ENCODE peak calls at places on chromosomes 5 and 9, in seven cellular contexts. N, Q, J, W, S, D and U are unnamed samples. For H3K27me3 and H3K4me1, the result is how much of the 10 kb centered on the place peaks cover.

GRCh38 chr5:169519358-169519757 is 64.2 kb upstream of the SPDL1 start:
- DNase-seq in N (no peak), Q (no peak), D (no peak), J (no peak), W (no peak), S (no peak), U (no peak)

GRCh38 chr5:54792611-54793404 is 192.6 kb downstream of the ESM1 start:
- DNase-seq in Q (no peak), W (peak), N (no peak), S (no peak), D (no peak), J (no peak), U (no peak)

GRCh38 chr9:28329323-28329722 is 756.0 kb upstream of the C9orf72 start:
- DNase-seq in D (no peak), S (no peak), Q (no peak), N (no peak), W (no peak), J (no peak), U (no peak)

GRCh38 chr5:58259685-58260152 is 200.2 kb downstream of the PLK2 start:
- DNase-seq in W (peak), J (no peak), S (no peak), D (no peak), Q (no peak), N (no peak), U (peak)

GRCh38 chr9:16871358-16872151 is 1.1 kb upstream of the BNC2 start:
- DNase-seq in S (peak), W (peak), D (peak), N (peak), J (peak), Q (no peak), U (peak)

GRCh38 chr5:61332891-61333350 is 863 bp downstream of the ZSWIM6 start:
- DNase-seq in N (peak), S (peak), W (peak), Q (no peak), D (peak), J (peak), U (peak)

GRCh38 chr9:21696411-21696865 is 106.0 kb upstream of the MTAP start:
- DNase-seq in J (no peak), D (no peak), N (peak), W (peak), S (no peak), Q (no peak), U (no peak)

GRCh38 chr9:29830815-29831214 is 2257.5 kb upstream of the C9orf72 start:
- DNase-seq in W (peak), D (peak), J (no peak), Q (no peak), N (peak), S (no peak), U (no peak)

GRCh38 chr5:157971466-157972324 is 112.8 kb upstream of the CLINT1 start:
- DNase-seq in N (no peak), J (no peak), S (no peak), W (peak), Q (no peak), D (no peak), U (no peak)

GRCh38 chr5:34591723-34592122 is 64.4 kb upstream of the RAI14 start:
- DNase-seq in W (no peak), S (no peak), N (no peak), Q (no peak), J (no peak), D (no peak), U (no peak)

GRCh38 chr5:159198063-159199036 is 11.0 kb downstream of the RNF145 start:
- DNase-seq in J (no peak), N (no peak), D (no peak), Q (peak), W (no peak), S (no peak), U (no peak)

GRCh38 chr5:177369050-177369912 is 11.6 kb downstream of the RGS14 start:
- DNase-seq in Q (peak), S (no peak), W (peak), J (no peak), N (peak), D (no peak), U (peak)

GRCh38 chr5:113581388-113581787 is 67.9 kb downstream of the YTHDC2 start:
- DNase-seq in D (no peak), N (no peak), Q (no peak), S (no peak), W (peak), J (no peak), U (no peak)

GRCh38 chr9:99457406-99457805 is 235.3 kb downstream of the SEC61B start:
- DNase-seq in D (no peak), N (no peak), Q (no peak), J (no peak), W (no peak), S (no peak), U (no peak)

GRCh38 chr5:72138943-72139467 is 31.7 kb downstream of the MAP1B start:
- DNase-seq in D (no peak), S (no peak), J (no peak), N (no peak), W (peak), Q (no peak), U (peak)

GRCh38 chr5:113005454-113005853 is 28.9 kb downstream of the DCP2 start:
- DNase-seq in W (peak), S (no peak), D (no peak), Q (no peak), N (no peak), J (no peak), U (no peak)

DNA sequence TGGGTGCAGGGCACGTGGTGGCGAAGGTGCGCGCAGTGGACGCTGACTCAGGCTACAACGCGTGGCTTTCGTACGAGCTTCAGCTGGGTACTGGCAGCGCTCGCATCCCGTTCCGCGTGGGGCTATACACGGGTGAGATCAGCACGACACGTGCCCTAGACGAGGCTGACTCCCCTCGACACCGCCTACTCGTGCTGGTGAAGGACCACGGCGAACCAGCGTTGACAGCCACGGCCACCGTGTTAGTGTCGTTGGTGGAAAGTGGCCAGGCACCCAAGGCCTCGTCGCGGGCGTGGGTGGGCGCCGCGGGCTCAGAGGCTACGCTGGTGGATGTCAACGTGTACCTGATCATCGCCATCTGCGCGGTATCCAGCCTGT is 2.1 kb downstream of the PCDHA2 start:
- DNase-seq in D (no peak), Q (no peak), J (no peak), N (no peak), W (no peak), S (no peak), U (no peak)
- H3K27me3 ChIP-seq in D (under half), Q (under half), J (under half), N (under half), W (under half), S (under half), U (under half)

DNA sequence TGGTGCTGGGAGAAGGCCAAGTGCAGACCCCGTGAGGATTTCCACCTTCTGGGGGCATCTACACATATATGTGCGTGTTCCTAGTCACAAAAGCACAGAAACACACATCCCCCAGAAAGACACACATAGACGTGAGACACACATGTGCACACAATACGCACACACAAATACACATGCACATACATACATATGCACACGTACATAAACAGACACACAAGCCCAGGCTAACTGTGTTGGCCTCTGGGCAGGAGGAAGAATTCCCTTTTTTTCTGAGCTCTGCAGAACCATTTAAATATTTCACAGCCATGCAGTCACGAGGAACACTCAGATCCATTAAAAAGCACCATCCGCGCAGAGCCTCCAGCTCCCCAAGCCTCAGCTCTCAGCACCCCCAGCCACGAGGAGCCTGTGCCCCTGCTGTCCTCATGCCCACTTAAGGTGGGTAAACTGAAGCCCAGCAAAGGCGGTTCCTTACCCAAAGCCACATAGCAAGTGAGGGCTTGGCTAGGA is 5.3 kb downstream of the NINJ1 start:
- DNase-seq in D (no peak), J (no peak), Q (no peak), W (no peak), S (no peak), N (no peak), U (no peak)
- H3K4me1 ChIP-seq in D (under half), J (half or more), Q (half or more), W (under half), S (under half), N (half or more), U (under half)

DNA sequence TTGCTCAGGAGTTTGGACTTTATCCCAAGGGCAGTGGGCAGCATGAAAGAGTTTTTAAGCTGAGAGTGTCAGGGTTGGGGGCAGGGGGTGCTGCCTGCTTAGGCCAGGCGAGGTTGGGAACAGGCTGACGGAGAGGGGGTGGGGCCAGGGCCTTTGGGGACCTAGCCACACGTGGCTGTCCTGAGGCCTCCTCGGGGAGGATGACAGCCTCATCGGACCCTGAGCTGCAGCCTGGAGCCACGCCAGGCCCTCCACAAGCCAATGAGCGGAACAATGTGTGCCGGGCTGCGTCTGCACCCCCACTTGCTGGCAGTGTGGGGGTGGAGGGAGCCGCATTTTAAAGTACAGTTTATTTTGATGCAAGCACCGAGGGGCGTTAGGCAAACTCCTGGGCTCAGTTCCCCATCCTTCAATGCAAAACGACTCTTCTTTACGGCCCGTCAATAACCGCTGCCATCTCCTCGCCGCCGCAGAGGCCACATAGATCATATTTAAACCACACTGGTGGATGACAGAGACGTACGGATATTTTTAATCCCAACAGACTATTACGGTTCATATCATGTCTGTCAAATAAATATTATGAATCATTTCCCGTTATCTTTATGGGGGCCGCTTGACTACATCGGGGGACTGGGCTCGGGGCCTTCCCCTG is 5.2 kb upstream of the RXRA start:
- DNase-seq in D (no peak), J (peak), W (no peak), N (no peak), S (no peak), Q (no peak), U (no peak)
- H3K4me3 ChIP-seq in D (no peak), J (no peak), W (no peak), N (no peak), S (no peak), Q (no peak), U (no peak)

GRCh38 chr9:130660683-130661460 is 3.5 kb upstream of the PRDM12 start:
- DNase-seq in N (peak), S (no peak), D (no peak), J (no peak), Q (no peak), W (no peak), U (no peak)

GRCh38 chr9:130659699-130660248 is 4.6 kb upstream of the PRDM12 start:
- DNase-seq in J (no peak), Q (no peak), D (no peak), S (no peak), W (no peak), N (peak), U (no peak)

GRCh38 chr9:130661461-130662098 is 2.8 kb upstream of the PRDM12 start:
- DNase-seq in D (no peak), N (peak), W (no peak), Q (no peak), J (no peak), S (no peak), U (no peak)

GRCh38 chr9:130658893-130659698 is 5.3 kb upstream of the PRDM12 start:
- DNase-seq in S (no peak), Q (no peak), D (no peak), J (no peak), N (no peak), W (no peak), U (no peak)

GRCh38 chr9:130660326-130660682 is 4.1 kb upstream of the PRDM12 start:
- DNase-seq in Q (no peak), J (no peak), N (no peak), D (no peak), S (no peak), W (no peak), U (no peak)
- H3K27me3 ChIP-seq in Q (under half), J (under half), N (half or more), D (half or more), S (half or more), W (half or more), U (half or more)

GRCh38 chr9:118635416-118635815 is 733.8 kb downstream of the BRINP1 start:
- DNase-seq in J (no peak), Q (no peak), N (peak), D (no peak), W (no peak), S (no peak), U (no peak)
- H3K4me1 ChIP-seq in J (under half), Q (under half), N (under half), D (under half), W (under half), S (under half), U (under half)

GRCh38 chr5:132465095-132465707 is 25.4 kb downstream of the IRF1 start:
- DNase-seq in W (no peak), S (no peak), N (no peak), Q (no peak), D (no peak), J (peak), U (no peak)
- H3K4me3 ChIP-seq in W (no peak), S (no peak), N (no peak), Q (peak), D (no peak), J (no peak), U (no peak)

GRCh38 chr5:123097483-123097870 is 8.4 kb downstream of the PRDM6 start:
- DNase-seq in S (no peak), N (no peak), W (no peak), D (no peak), Q (no peak), J (no peak), U (no peak)
- H3K27me3 ChIP-seq in S (under half), N (under half), W (half or more), D (half or more), Q (under half), J (under half), U (under half)

GRCh38 chr5:172868924-172869565 is 35.0 kb downstream of the ERGIC1 start:
- DNase-seq in N (peak), W (peak), D (no peak), S (peak), Q (no peak), J (peak), U (peak)

GRCh38 chr5:172866378-172866777 is 32.3 kb downstream of the ERGIC1 start:
- DNase-seq in J (no peak), N (no peak), W (no peak), D (no peak), Q (no peak), S (no peak), U (no peak)

GRCh38 chr5:172868436-172868923 is 34.4 kb downstream of the ERGIC1 start:
- DNase-seq in D (no peak), Q (no peak), S (no peak), J (no peak), N (no peak), W (no peak), U (peak)

GRCh38 chr5:172867761-172868435 is 33.8 kb downstream of the ERGIC1 start:
- DNase-seq in S (no peak), W (no peak), Q (no peak), J (no peak), D (no peak), N (no peak), U (no peak)

DNA sequence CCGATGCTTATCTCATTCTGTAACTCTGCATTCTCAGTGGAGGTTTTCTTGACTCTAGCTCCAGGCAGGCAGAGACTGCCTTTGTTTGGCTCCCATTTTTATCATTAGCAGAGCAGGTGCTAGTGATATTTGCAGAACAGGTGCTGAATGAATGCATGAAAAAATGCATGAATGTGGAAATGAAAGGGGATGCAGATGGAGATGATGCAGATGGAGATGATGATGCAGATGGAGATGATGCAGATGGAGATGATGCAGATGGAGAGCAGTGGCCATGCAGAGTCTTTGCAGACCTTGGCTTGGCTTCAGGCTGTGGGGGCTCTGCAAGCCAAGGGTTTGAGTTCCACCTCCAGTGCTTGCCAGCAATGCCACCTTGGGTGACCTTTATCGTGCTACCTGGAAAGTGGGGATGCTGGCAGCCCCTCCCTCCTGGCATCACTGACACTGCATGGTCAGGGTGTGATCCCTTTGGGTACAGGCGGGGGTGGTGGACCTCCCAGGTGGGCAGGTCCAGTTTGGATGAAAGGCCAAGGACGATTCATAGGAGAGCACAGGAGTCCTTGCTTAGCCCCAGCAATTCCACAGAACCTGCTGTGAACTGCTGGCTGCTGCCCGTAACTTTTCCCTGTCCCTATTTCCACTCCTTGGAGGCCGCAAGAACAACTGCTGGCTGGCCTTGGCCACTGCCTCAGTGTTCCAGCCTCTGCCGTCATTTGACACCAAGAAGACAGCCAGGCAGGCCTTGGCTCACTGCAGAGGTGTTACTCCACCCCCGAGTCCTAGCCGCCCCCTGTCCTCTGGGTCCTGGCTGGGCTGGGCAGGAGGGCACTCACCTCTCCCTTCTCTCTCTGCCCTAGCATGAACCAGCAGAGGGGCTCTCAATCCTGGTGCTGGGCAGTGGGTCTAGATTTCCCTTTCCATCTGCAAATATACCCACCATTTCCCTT is 33.0 kb downstream of the ERGIC1 start:
- DNase-seq in J (peak), S (no peak), D (no peak), Q (no peak), N (no peak), W (no peak), U (no peak)
- H3K4me1 ChIP-seq in J (half or more), S (under half), D (under half), Q (under half), N (under half), W (under half), U (half or more)